ENCODE peak calls at places on chromosomes 16 and 17, in ten cellular contexts. Q is AG09309, I is fibroblast of mammary gland, U is HFF-Myc, A is sigmoid colon, T is body of pancreas, H is bronchial epithelial cell, Z is fibroblast of pulmonary artery, D is AG10803, O is mammary epithelial cell. L is an unnamed sample.

GRCh38 chr17:33021731-33022408 is 30.2 kb downstream of the SPACA3 start:
- DNase-seq in T (no peak), Z (peak; percentile 5), H (no peak), Q (no peak), I (no peak), O (no peak), A (no peak), U (no peak), D (peak; percentile 10), L (no peak)

GRCh38 chr16:66521951-66522771 is 27.8 kb downstream of the TK2 start:
- DNase-seq in D (peak; percentile 64), U (no peak), Z (peak; percentile 67), Q (no peak), H (peak; percentile 91), O (peak; percentile 100), T (no peak), I (peak; percentile 67), A (no peak), L (peak; percentile 97)

GRCh38 chr17:1078831-1079561 is 82.1 kb downstream of the TIMM22 start:
- DNase-seq in Q (no peak), A (no peak), O (no peak), T (no peak), D (no peak), I (no peak), U (no peak), Z (no peak), H (no peak), L (no peak)

GRCh38 chr16:22165508-22166285 is 3.4 kb downstream of the SDR42E2 start:
- DNase-seq in T (no peak), Q (no peak), D (no peak), O (no peak), Z (no peak), H (no peak), A (no peak), U (no peak), I (no peak), L (no peak)

GRCh38 chr17:49694847-49695697 is 12.7 kb downstream of the SLC35B1 start:
- DNase-seq in I (peak; percentile 17), H (no peak), U (no peak), T (peak; percentile 77), D (peak; percentile 16), O (no peak), Z (peak; percentile 41), Q (no peak), A (peak; percentile 74), L (peak; percentile 27)

GRCh38 chr17:76501827-76502307 is 644 bp upstream of the RHBDF2 start:
- DNase-seq in A (no peak), I (no peak), Z (no peak), D (no peak), T (peak; percentile 83), Q (no peak), H (no peak), U (no peak), O (no peak), L (no peak)

GRCh38 chr17:11996722-11997146 is 541 bp downstream of the ZNF18 start:
- DNase-seq in O (peak; percentile 54), Z (peak; percentile 32), U (peak; percentile 5), Q (no peak), A (no peak), H (peak; percentile 46), I (peak; percentile 42), T (peak; percentile 55), D (peak; percentile 43), L (no peak)

GRCh38 chr17:82297280-82297803 is 20.1 kb downstream of the CD7 start:
- DNase-seq in O (peak; percentile 94), U (no peak), I (peak; percentile 98), D (peak; percentile 39), T (peak; percentile 81), H (peak; percentile 79), Z (peak; percentile 95), A (peak; percentile 97), Q (no peak), L (peak; percentile 96)

GRCh38 chr16:62363451-62363850 is 327.2 kb upstream of the CDH8 start:
- DNase-seq in H (no peak), U (no peak), A (no peak), I (no peak), Q (no peak), T (no peak), Z (no peak), O (no peak), D (no peak), L (no peak)

GRCh38 chr17:77327181-77327565 is 186.4 kb downstream of the SEC14L1 start:
- DNase-seq in D (no peak), T (no peak), U (no peak), O (no peak), I (no peak), Z (no peak), H (no peak), Q (no peak), A (peak; percentile 64), L (no peak)

GRCh38 chr17:44223574-44224046 is 4.1 kb upstream of the UBTF start:
- DNase-seq in H (peak; percentile 28), T (peak; percentile 85), U (no peak), D (peak; percentile 85), Z (peak; percentile 58), O (peak; percentile 42), I (peak; percentile 95), Q (no peak), A (no peak), L (peak; percentile 50)

DNA sequence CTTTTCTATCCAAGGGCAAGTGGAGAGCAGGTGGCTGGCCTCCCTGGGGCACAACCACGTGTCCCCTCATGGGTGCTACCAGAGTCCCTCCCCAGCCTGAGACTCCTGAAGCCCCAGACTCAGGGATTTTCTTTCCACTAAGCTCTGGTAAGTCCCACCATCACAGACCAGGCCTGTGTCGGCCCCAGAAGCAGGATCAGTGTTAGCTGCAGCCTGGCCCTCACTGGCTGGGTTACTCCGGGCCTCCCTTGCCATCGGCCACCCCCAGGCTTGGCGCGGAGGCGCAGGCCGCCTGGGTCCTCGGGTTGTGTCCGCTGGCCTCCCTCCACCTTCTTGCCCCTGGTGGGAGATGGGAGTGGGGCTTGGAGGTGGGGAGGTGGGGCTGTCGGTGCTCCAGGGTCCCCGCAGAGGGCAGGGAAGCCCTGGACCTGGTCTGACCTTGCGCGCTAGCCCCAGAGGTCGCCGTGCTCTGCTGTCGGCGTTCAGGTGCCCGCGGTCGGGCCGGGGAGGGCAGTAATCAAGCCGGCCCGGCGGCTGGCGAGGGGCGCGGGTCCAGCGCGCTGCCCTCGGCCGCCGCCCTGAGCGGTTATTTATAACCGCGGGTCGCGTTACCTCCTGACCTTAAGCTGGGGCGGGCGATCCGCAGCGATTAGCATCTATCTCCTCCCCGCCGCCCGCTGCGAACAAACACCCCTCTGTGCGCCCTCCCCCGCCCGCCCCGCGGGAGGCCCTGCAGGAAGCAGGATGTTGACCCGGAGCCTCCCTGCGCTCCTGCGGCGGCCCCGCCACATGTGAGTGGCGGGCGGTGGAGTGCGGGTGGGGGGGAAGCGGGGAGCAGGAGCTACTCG is 78.1 kb upstream of the TOB1 start:
- DNase-seq in U (no peak), Z (peak; percentile 29), T (peak; percentile 95), D (peak; percentile 53), Q (no peak), I (peak; percentile 44), H (no peak), O (no peak), A (peak; percentile 88), L (no peak)
- TF ChIP-seq CTCF in U (no peak), Z (no peak), T (no peak), D (no peak), Q (no peak), I (no peak), H (no peak), O (no peak), A (peak; percentile 16), L (no peak)

GRCh38 chr17:45228121-45228941 is 6.6 kb downstream of the FMNL1 start:
- DNase-seq in T (peak; percentile 77), H (no peak), I (no peak), Z (no peak), U (no peak), D (no peak), Q (no peak), O (no peak), A (no peak), L (no peak)

GRCh38 chr17:45225964-45226530 is 4.4 kb downstream of the FMNL1 start:
- DNase-seq in D (no peak), A (peak; percentile 86), Z (no peak), I (no peak), U (no peak), H (peak; percentile 39), O (no peak), T (peak; percentile 55), Q (no peak), L (no peak)

GRCh38 chr17:45226620-45227019 is 4.9 kb downstream of the FMNL1 start:
- DNase-seq in H (no peak), T (no peak), O (no peak), Q (no peak), U (no peak), D (no peak), I (no peak), Z (no peak), A (no peak), L (no peak)

GRCh38 chr17:45227631-45228120 is 6.0 kb downstream of the FMNL1 start:
- DNase-seq in A (no peak), U (no peak), Z (no peak), D (no peak), Q (no peak), O (no peak), H (no peak), T (no peak), I (no peak), L (no peak)

GRCh38 chr17:45227101-45227591 is 5.5 kb downstream of the FMNL1 start:
- DNase-seq in Q (no peak), A (no peak), D (peak; percentile 17), U (no peak), T (no peak), O (no peak), Z (no peak), H (no peak), I (peak; percentile 29), L (no peak)
- H3K4me3 ChIP-seq in Q (no peak overlapping the region), A (no peak overlapping the region), D (no peak overlapping the region), U (no peak overlapping the region), T (no peak overlapping the region), O (no peak overlapping the region), Z (no peak overlapping the region), H (no peak overlapping the region), I (no peak overlapping the region), L (no peak overlapping the region)

DNA sequence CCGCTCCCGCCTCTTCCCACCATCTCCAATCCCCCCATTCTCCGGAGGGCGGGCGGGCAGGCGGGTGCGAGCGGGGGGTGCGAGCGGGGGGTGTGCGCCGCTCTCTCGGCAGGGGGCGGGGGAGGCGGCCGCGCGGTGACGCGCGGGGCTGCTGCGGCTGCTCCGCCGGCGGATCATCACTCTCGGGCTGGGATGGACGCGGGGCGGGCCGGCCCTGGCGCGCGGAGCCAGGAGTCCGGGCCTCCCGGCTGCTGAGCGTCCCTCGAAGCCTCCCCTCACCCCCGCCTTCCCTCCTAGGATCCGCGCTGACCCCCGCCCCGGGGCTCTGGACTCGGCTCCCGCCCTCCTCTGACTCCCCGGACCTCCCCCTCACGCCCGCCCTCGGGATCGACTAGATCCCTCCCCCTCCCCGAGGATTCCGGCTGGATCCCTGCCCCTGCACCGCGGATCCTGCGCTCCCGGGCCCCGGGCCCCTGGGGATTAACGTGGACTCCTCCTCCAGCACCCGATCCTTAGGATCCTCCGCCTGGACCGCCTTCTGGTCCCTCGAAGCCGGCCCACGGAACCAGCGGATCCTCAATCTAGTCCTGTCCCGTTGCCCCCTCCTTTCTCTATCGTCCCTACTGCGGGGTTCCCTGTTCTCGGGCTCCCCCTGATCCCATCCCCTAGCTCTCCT is 978 bp upstream of the TMEM256 start:
- DNase-seq in Q (no peak), D (no peak), H (no peak), O (no peak), T (peak; percentile 48), Z (peak; percentile 20), I (peak; percentile 21), U (no peak), A (peak; percentile 90), L (no peak)
- TF ChIP-seq CTCF in Q (no peak), D (no peak), H (no peak), O (no peak), T (no peak), Z (no peak), I (no peak), U (no peak), A (no peak), L (no peak)

GRCh38 chr16:81053761-81054160 is 18.1 kb downstream of the ATMIN start:
- DNase-seq in H (no peak), Z (no peak), A (no peak), Q (no peak), T (no peak), D (no peak), O (no peak), U (no peak), I (no peak), L (no peak)
- H3K4me3 ChIP-seq in H (no peak overlapping the region), Z (no peak overlapping the region), A (no peak overlapping the region), Q (no peak overlapping the region), T (no peak overlapping the region), D (no peak overlapping the region), O (no peak overlapping the region), U (no peak overlapping the region), I (no peak overlapping the region), L (no peak overlapping the region)